ENCODE peak calls at places on chromosomes 2 and 18, in nine cellular contexts. Y is GM23248; F is right lobe of liver; S is heart right ventricle; I is HL-60; C is thyroid gland; T is CD8-positive, alpha-beta memory T cell; O is WERI-Rb-1; W is sigmoid colon. V is an unnamed sample.

GRCh38 chr18:1585881-1586488 is 681.3 kb downstream of the ADCYAP1 start:
- DNase-seq in W (no peak), O (no peak), T (no peak), C (no peak), I (peak; percentile 8), S (no peak), F (no peak), Y (peak; percentile 51), V (no peak)

GRCh38 chr2:11169333-11169732 is 14.1 kb downstream of the SLC66A3 start:
- DNase-seq in I (no peak), O (no peak), T (no peak), S (no peak), Y (no peak), F (no peak), W (no peak), C (no peak), V (no peak)

GRCh38 chr2:168568476-168569227 is 112.6 kb downstream of the CERS6 start:
- DNase-seq in S (peak; percentile 18), Y (no peak), C (no peak), I (no peak), F (no peak), O (no peak), W (no peak), T (no peak), V (no peak)

GRCh38 chr2:10284108-10284870 is 18.4 kb upstream of the HPCAL1 start:
- DNase-seq in I (no peak), T (no peak), S (no peak), Y (no peak), W (peak; percentile 56), O (no peak), F (no peak), C (no peak), V (peak; percentile 82)

GRCh38 chr2:56811401-56811800 is 627.6 kb downstream of the CCDC85A start:
- DNase-seq in T (no peak), Y (no peak), I (no peak), S (no peak), C (no peak), W (no peak), F (no peak), O (no peak), V (no peak)

GRCh38 chr2:229454934-229455631 is 184.0 kb upstream of the PID1 start:
- DNase-seq in O (no peak), W (no peak), T (no peak), I (no peak), C (no peak), Y (peak; percentile 84), S (no peak), F (no peak), V (no peak)

GRCh38 chr2:73766349-73766748 is 13.6 kb downstream of the DUSP11 start:
- DNase-seq in Y (no peak), C (no peak), W (no peak), F (no peak), T (no peak), I (no peak), O (no peak), S (no peak), V (no peak)

GRCh38 chr2:7748717-7749415 is 831.7 kb downstream of the RNF144A start:
- DNase-seq in C (no peak), I (no peak), W (no peak), S (no peak), O (no peak), T (peak; percentile 54), F (no peak), Y (no peak), V (no peak)

GRCh38 chr2:150705357-150705756 is 217.9 kb upstream of the RND3 start:
- DNase-seq in O (no peak), S (no peak), T (no peak), Y (no peak), I (no peak), C (no peak), W (no peak), F (no peak), V (no peak)

GRCh38 chr2:174342600-174343342 is 8.0 kb downstream of the SP9 start:
- DNase-seq in T (no peak), S (no peak), F (no peak), C (no peak), W (no peak), Y (peak; percentile 41), I (no peak), O (no peak), V (no peak)

GRCh38 chr18:21663615-21664014 is 41.0 kb downstream of the ABHD3 start:
- DNase-seq in T (no peak), Y (no peak), W (no peak), F (no peak), I (no peak), C (no peak), S (no peak), O (no peak), V (no peak)

GRCh38 chr2:98538280-98539041 is 69.9 kb downstream of the COA5 start:
- DNase-seq in W (no peak), Y (peak; percentile 48), T (no peak), I (no peak), S (no peak), C (no peak), O (no peak), F (no peak), V (no peak)

GRCh38 chr2:52473526-52473925 is 1294.1 kb upstream of the CHAC2 start:
- DNase-seq in F (no peak), I (no peak), W (no peak), O (no peak), C (no peak), T (no peak), S (no peak), Y (no peak), V (no peak)

GRCh38 chr2:187442778-187443177 is 5.3 kb downstream of the CALCRL start:
- DNase-seq in I (no peak), F (no peak), S (no peak), W (no peak), Y (no peak), C (no peak), T (no peak), O (no peak), V (no peak)

GRCh38 chr2:8298783-8299182 is 383.1 kb upstream of the ID2 start:
- DNase-seq in C (no peak), W (peak; percentile 71), S (peak; percentile 23), F (no peak), T (no peak), I (peak; percentile 98), O (no peak), Y (no peak), V (peak; percentile 31)

GRCh38 chr2:106852103-106852502 is 33.9 kb downstream of the ST6GAL2 start:
- DNase-seq in W (no peak), T (no peak), Y (no peak), S (no peak), F (no peak), C (no peak), I (no peak), O (no peak), V (no peak)

GRCh38 chr2:196131384-196131861 is 40.0 kb downstream of the STK17B start:
- DNase-seq in I (peak; percentile 70), C (peak; percentile 5), Y (peak; percentile 45), F (no peak), S (peak; percentile 16), O (peak; percentile 65), T (peak; percentile 46), W (no peak), V (no peak)

GRCh38 chr2:133171396-133172004 is 396.8 kb downstream of the NCKAP5 start:
- DNase-seq in W (no peak), I (no peak), O (peak; percentile 13), Y (peak; percentile 71), F (no peak), C (no peak), S (peak; percentile 4), T (no peak), V (no peak)

GRCh38 chr18:44859263-44859662 is 178.6 kb downstream of the SETBP1 start:
- DNase-seq in Y (peak; percentile 29), C (no peak), I (no peak), F (no peak), O (no peak), W (no peak), T (no peak), S (no peak), V (no peak)

GRCh38 chr2:163405298-163405697 is 330.5 kb downstream of the FIGN start:
- DNase-seq in T (no peak), F (no peak), Y (no peak), C (no peak), I (no peak), W (no peak), S (no peak), O (no peak), V (no peak)
- H3K27ac ChIP-seq in T (no peak overlapping the region), F (no peak overlapping the region), Y (no peak overlapping the region), C (no peak overlapping the region), I (no peak overlapping the region), W (no peak overlapping the region), S (no peak overlapping the region), O (no peak overlapping the region), V (no peak overlapping the region)

DNA sequence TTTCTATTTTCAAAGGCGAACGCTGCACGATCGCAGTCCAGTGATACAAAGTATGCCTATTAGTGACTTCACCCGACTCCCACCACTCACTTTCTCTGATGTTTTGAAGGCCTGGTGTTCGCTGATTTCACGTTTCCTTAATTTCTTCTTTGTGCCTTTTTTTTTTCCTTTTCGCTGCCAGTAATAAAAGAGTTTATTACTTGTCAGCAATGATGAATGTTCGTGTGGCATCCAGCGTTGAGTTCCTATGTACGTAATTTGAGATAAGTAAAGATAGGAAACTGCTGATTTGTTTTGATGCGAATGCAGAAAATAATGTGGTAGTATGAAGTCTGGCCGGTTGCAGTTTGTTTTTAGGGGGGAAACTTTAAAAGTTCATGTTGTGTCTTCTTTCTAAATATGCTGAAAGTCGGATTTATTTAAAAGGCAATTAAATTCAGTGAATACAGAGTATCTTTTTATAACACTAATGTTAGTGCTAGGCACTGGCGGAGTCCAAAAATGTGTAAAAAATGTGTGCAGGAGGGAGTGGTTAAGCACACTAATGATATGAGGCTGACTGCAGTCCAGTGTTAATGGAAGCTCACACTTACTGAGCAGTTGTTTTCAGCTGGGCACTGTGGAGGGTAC is 828 bp downstream of the UBXN2A start:
- DNase-seq in I (no peak), C (no peak), W (no peak), S (no peak), Y (peak; percentile 20), F (no peak), T (no peak), O (no peak), V (no peak)
- H3K27ac ChIP-seq in I (peak overlapping the region; percentile 71), C (peak overlapping the region; percentile 91), W (peak overlapping the region; percentile 98), S (peak overlapping the region; percentile 92), Y (peak overlapping the region; percentile 53), F (peak overlapping the region; percentile 87), T (peak overlapping the region; percentile 75), O (peak overlapping the region; percentile 95), V (peak overlapping the region; percentile 73)

GRCh38 chr2:236888766-236889035 is 197.0 kb upstream of the COPS8 start:
- DNase-seq in W (no peak), O (no peak), T (no peak), Y (no peak), F (no peak), I (no peak), C (no peak), S (no peak), V (no peak)
- H3K27ac ChIP-seq in W (no peak overlapping the region), O (no peak overlapping the region), T (no peak overlapping the region), Y (no peak overlapping the region), F (no peak overlapping the region), I (no peak overlapping the region), C (no peak overlapping the region), S (peak overlapping the region; percentile 32), V (no peak overlapping the region)

DNA sequence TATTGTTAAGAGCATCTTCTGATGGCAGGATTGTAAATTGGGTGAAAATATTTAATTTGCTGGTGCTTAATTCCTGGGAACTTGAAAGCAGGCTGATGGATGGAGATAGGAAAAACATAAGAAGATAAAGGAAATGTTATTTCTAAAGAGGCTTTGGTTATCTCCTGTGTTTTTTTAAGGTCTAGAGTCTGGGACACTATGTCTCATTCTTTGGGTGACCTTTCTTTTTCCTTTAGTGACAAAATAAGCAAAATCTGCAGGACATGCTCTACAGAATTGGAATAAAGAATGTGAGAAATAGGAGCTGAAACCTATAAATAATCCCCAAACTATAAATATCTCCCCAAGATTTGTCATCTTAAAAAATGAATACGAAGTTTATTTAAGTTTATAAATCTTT is 241.7 kb downstream of the DSC3 start:
- DNase-seq in F (no peak), W (no peak), C (no peak), O (no peak), I (no peak), Y (no peak), T (no peak), S (no peak), V (no peak)
- H3K27ac ChIP-seq in F (no peak overlapping the region), W (no peak overlapping the region), C (no peak overlapping the region), O (no peak overlapping the region), I (no peak overlapping the region), Y (no peak overlapping the region), T (no peak overlapping the region), S (no peak overlapping the region), V (no peak overlapping the region)